ENCODE peak calls at places on chromosomes 16 and 17, in ten cellular contexts. Z is heart right ventricle, F is Peyer's patch, X is heart left ventricle, B is H9, J is kidney, O is OCI-LY7, D is adrenal gland, H is iPS DF 6.9, T is PC-3. V is an unnamed sample. For H3K4me1, the result is how much of the 10 kb centered on the place peaks cover.

GRCh38 chr16:48556913-48557351 is 53.0 kb downstream of the N4BP1 start:
- DNase-seq in X (no peak), B (no peak), Z (no peak), D (no peak), J (no peak), H (no peak), F (no peak), O (no peak), T (peak), V (no peak)

GRCh38 chr17:42950044-42950783 is 14.0 kb downstream of the AARSD1 start:
- DNase-seq in D (no peak), Z (no peak), J (no peak), F (no peak), T (no peak), B (no peak), X (no peak), O (no peak), H (no peak), V (no peak)

GRCh38 chr16:68643847-68644246 is 1.3 kb upstream of the CDH3 start:
- DNase-seq in B (no peak), X (no peak), J (no peak), O (no peak), H (no peak), D (no peak), T (no peak), Z (no peak), F (no peak), V (no peak)

GRCh38 chr16:12062343-12063003 is 85.9 kb downstream of the SNX29 start:
- DNase-seq in X (peak), D (peak), Z (peak), O (no peak), J (peak), B (no peak), T (peak), F (no peak), H (no peak), V (peak)

GRCh38 chr16:88651276-88651988 is 579 bp upstream of the CYBA start:
- DNase-seq in H (no peak), D (peak), F (peak), J (peak), Z (peak), T (no peak), O (peak), X (peak), B (peak), V (no peak)

GRCh38 chr16:53504161-53504663 is 1.2 kb upstream of the AKTIP start:
- DNase-seq in H (no peak), D (peak), X (peak), T (no peak), O (peak), F (peak), B (no peak), Z (peak), J (peak), V (peak)

GRCh38 chr17:74431568-74432483 is at the start of gene GPRC5C:
- DNase-seq in T (peak), X (peak), H (no peak), D (peak), O (no peak), J (peak), F (peak), Z (peak), B (peak), V (no peak)

GRCh38 chr17:62625184-62625869 is 2.1 kb upstream of the MRC2 start:
- DNase-seq in Z (no peak), J (no peak), B (peak), O (no peak), H (no peak), D (no peak), T (no peak), F (no peak), X (no peak), V (no peak)

GRCh38 chr17:63635787-63636186 is 13.6 kb downstream of the MAP3K3 start:
- DNase-seq in X (no peak), Z (no peak), D (no peak), B (no peak), O (no peak), H (no peak), F (no peak), T (no peak), J (no peak), V (no peak)

GRCh38 chr16:70800798-70801480 is at the start of gene VAC14:
- DNase-seq in D (peak), T (peak), J (peak), X (peak), Z (peak), F (peak), H (peak), O (peak), B (peak), V (peak)

GRCh38 chr17:33052856-33053255 is 61.2 kb downstream of the SPACA3 start:
- DNase-seq in B (no peak), H (no peak), Z (no peak), D (no peak), O (no peak), X (no peak), F (no peak), T (peak), J (no peak), V (peak)

GRCh38 chr17:50642722-50643656 is 8.3 kb downstream of the ABCC3 start:
- DNase-seq in J (peak), O (no peak), H (no peak), D (peak), X (no peak), B (no peak), F (no peak), T (peak), Z (no peak), V (no peak)

GRCh38 chr16:52618753-52619497 is 72.0 kb upstream of the TOX3 start:
- DNase-seq in X (no peak), J (no peak), O (no peak), T (no peak), H (no peak), D (no peak), F (no peak), Z (no peak), B (no peak), V (no peak)

GRCh38 chr17:42180922-42181850 is at the start of gene KCNH4:
- DNase-seq in D (peak), B (peak), T (no peak), Z (peak), F (peak), J (peak), X (peak), O (peak), H (no peak), V (no peak)

GRCh38 chr16:81818514-81819304 is 39.6 kb downstream of the PLCG2 start:
- DNase-seq in F (no peak), T (no peak), O (no peak), H (no peak), J (no peak), Z (no peak), B (no peak), D (no peak), X (no peak), V (no peak)

GRCh38 chr17:17457680-17458079 is 19.1 kb upstream of the MED9 start:
- DNase-seq in X (no peak), J (no peak), T (no peak), Z (no peak), O (no peak), F (no peak), H (no peak), D (no peak), B (no peak), V (no peak)

GRCh38 chr17:45908460-45908859 is 14.1 kb downstream of the MAPT start:
- DNase-seq in Z (no peak), B (peak), X (no peak), T (no peak), D (no peak), O (no peak), H (no peak), J (no peak), F (no peak), V (no peak)

GRCh38 chr17:82004485-82005455 is 17.9 kb downstream of the CENPX start:
- DNase-seq in H (no peak), D (no peak), B (no peak), J (no peak), T (no peak), O (no peak), Z (no peak), X (no peak), F (no peak), V (no peak)

GRCh38 chr17:73042809-73043685 is 49.4 kb downstream of the SLC39A11 start:
- DNase-seq in D (no peak), F (no peak), H (no peak), T (peak), O (no peak), Z (peak), X (no peak), B (no peak), J (no peak), V (no peak)

GRCh38 chr16:29231231-29231630 is 175.3 kb downstream of the NPIPB11 start:
- DNase-seq in T (no peak), J (no peak), Z (no peak), F (no peak), D (no peak), H (no peak), B (no peak), X (no peak), O (no peak), V (peak)

GRCh38 chr17:51245535-51245934 is 14.3 kb downstream of the MBTD1 start:
- DNase-seq in J (no peak), X (no peak), H (no peak), F (no peak), D (no peak), T (no peak), Z (no peak), O (no peak), B (no peak), V (no peak)

GRCh38 chr16:85624646-85625045 is 11.5 kb downstream of the GSE1 start:
- DNase-seq in F (no peak), B (no peak), J (no peak), H (no peak), X (no peak), Z (no peak), O (no peak), T (no peak), D (no peak), V (no peak)

GRCh38 chr17:43140396-43141332 is 15.5 kb upstream of the BRCA1 start:
- DNase-seq in D (peak), T (no peak), F (no peak), O (no peak), B (no peak), Z (no peak), X (no peak), H (no peak), J (no peak), V (no peak)

GRCh38 chr16:85582177-85582888 is 30.8 kb upstream of the GSE1 start:
- DNase-seq in B (no peak), J (no peak), Z (no peak), D (no peak), O (no peak), F (no peak), X (no peak), H (no peak), T (no peak), V (no peak)

GRCh38 chr17:68290268-68290954 is 516 bp downstream of the SLC16A6 start:
- DNase-seq in Z (peak), T (peak), F (peak), O (peak), D (peak), X (peak), H (no peak), B (peak), J (peak), V (no peak)

GRCh38 chr17:68289473-68289872 is 1.5 kb downstream of the SLC16A6 start:
- DNase-seq in B (no peak), X (no peak), J (no peak), H (no peak), O (peak), Z (no peak), F (no peak), D (no peak), T (peak), V (no peak)

GRCh38 chr17:68289936-68290267 is 1.0 kb downstream of the SLC16A6 start:
- DNase-seq in H (no peak), J (no peak), T (peak), B (no peak), X (no peak), O (no peak), Z (no peak), F (no peak), D (no peak), V (no peak)

GRCh38 chr17:68288375-68288774 is 2.6 kb downstream of the SLC16A6 start:
- DNase-seq in J (no peak), D (no peak), T (no peak), Z (no peak), X (no peak), O (peak), B (no peak), F (peak), H (no peak), V (no peak)

GRCh38 chr17:68288804-68289203 is 2.1 kb downstream of the SLC16A6 start:
- DNase-seq in O (peak), Z (no peak), J (no peak), T (no peak), F (peak), B (no peak), D (no peak), X (no peak), H (no peak), V (no peak)
- H3K27ac ChIP-seq in O (peak), Z (no peak), J (no peak), T (peak), F (no peak), B (no peak), D (no peak), X (no peak), H (no peak), V (no peak)

GRCh38 chr17:20071824-20072691 is 62.9 kb downstream of the SPECC1 start:
- DNase-seq in J (no peak), D (no peak), O (no peak), B (no peak), H (no peak), X (no peak), T (peak), Z (no peak), F (no peak), V (no peak)

GRCh38 chr17:20072692-20072992 is 63.5 kb downstream of the SPECC1 start:
- DNase-seq in T (no peak), B (no peak), F (no peak), D (no peak), H (no peak), Z (no peak), O (no peak), J (no peak), X (no peak), V (no peak)

GRCh38 chr17:20074001-20074400 is 64.8 kb downstream of the SPECC1 start:
- DNase-seq in Z (no peak), H (no peak), O (no peak), B (no peak), D (no peak), F (no peak), J (no peak), T (no peak), X (no peak), V (no peak)

GRCh38 chr17:20074489-20074888 is 65.3 kb downstream of the SPECC1 start:
- DNase-seq in B (no peak), T (no peak), J (no peak), H (no peak), F (no peak), O (peak), X (no peak), Z (no peak), D (no peak), V (no peak)

GRCh38 chr17:20073056-20073979 is 64.2 kb downstream of the SPECC1 start:
- DNase-seq in T (no peak), Z (peak), B (no peak), D (peak), J (peak), O (no peak), H (no peak), F (peak), X (peak), V (no peak)
- H3K4me1 ChIP-seq in T (under half), Z (under half), B (under half), D (under half), J (under half), O (under half), H (under half), F (under half), X (under half), V (under half)

GRCh38 chr17:39699818-39700147 is at the start of gene ERBB2:
- DNase-seq in X (peak), T (peak), H (no peak), D (no peak), Z (peak), O (no peak), J (peak), B (peak), F (no peak), V (no peak)
- H3K27ac ChIP-seq in X (peak), T (peak), H (no peak), D (no peak), Z (peak), O (no peak), J (peak), B (no peak), F (peak), V (peak)

GRCh38 chr17:70105641-70106040 is 30.6 kb downstream of the KCNJ16 start:
- DNase-seq in B (no peak), X (no peak), T (no peak), J (no peak), F (no peak), D (no peak), O (no peak), H (no peak), Z (no peak), V (no peak)

GRCh38 chr17:70106551-70106950 is 31.5 kb downstream of the KCNJ16 start:
- DNase-seq in D (no peak), B (no peak), T (no peak), H (no peak), J (no peak), Z (no peak), F (no peak), O (no peak), X (no peak), V (no peak)

GRCh38 chr17:70104688-70105087 is 29.7 kb downstream of the KCNJ16 start:
- DNase-seq in O (no peak), T (no peak), X (no peak), J (no peak), B (no peak), Z (no peak), F (no peak), D (no peak), H (no peak), V (no peak)

GRCh38 chr17:70107441-70107840 is 32.4 kb downstream of the KCNJ16 start:
- DNase-seq in X (no peak), O (no peak), Z (no peak), B (no peak), T (no peak), D (no peak), H (no peak), J (no peak), F (no peak), V (no peak)

DNA sequence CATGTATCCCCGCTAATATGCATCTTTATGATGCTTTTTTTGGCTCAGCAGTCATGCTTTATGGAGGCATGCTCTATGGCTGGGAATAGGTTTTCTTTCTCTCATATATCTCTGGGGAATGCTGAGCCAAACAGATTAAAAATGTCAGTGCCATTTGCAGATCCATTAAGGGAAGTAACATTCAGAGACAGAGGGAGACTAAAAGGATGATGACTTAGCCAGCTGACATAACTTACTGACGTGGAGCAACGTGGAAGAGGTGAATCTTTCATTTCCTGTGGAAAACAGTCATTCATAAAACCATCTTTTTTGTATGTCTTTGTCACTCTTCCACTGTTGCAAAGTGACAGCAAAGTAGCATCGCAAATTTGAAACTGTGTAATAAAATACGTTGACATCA is 30.1 kb downstream of the KCNJ16 start:
- DNase-seq in H (no peak), O (no peak), J (no peak), X (no peak), B (no peak), F (no peak), Z (no peak), D (no peak), T (no peak), V (no peak)
- H3K4me1 ChIP-seq in H (under half), O (under half), J (under half), X (under half), B (under half), F (under half), Z (under half), D (under half), T (under half), V (under half)

DNA sequence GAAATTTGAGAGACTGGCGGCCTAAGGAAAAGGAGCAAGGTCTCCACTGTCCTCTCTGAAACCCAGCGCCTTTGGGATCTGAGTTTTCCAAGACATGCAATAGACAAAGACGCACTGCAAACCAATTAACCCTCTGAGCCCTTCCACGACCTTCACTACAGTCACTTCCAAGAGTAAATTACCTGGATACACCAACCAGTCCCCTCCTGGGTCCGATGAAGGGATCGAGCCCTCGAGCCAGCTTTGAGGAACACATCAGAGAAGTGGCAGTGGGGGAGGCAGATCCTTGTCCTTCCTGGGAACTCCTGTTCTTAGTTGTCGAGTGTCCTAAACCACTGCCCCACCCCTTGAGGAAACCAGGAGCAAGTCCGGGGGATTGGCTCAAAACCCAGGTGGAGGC is 50.9 kb downstream of the SRL start:
- DNase-seq in O (no peak), D (no peak), H (no peak), X (peak), B (no peak), J (no peak), T (no peak), Z (no peak), F (no peak), V (no peak)
- H3K27ac ChIP-seq in O (no peak), D (no peak), H (no peak), X (no peak), B (no peak), J (no peak), T (no peak), Z (peak), F (no peak), V (no peak)

GRCh38 chr17:48457080-48457836 is 27.2 kb upstream of the SKAP1 start:
- DNase-seq in H (no peak), J (peak), X (peak), O (peak), B (peak), Z (peak), T (peak), F (peak), D (peak), V (no peak)
- H3K4me1 ChIP-seq in H (under half), J (under half), X (under half), O (half or more), B (under half), Z (under half), T (under half), F (under half), D (under half), V (under half)